ENCODE peak calls at places on chromosomes 13 and 19, in seven cellular contexts. J is kidney epithelial cell, P is EH, B is aorta, K is NCI-H2081, M is frontal cortex, X is NCI-H345. F is an unnamed sample.

GRCh38 chr13:24127116-24127631 is 33.3 kb upstream of the SPATA13 start:
- DNase-seq in J (no peak), P (peak), B (no peak), K (no peak), M (no peak), X (no peak), F (no peak)

GRCh38 chr19:42083537-42083936 is 7.6 kb downstream of the ZNF574 start:
- DNase-seq in J (no peak), P (no peak), B (no peak), K (no peak), M (no peak), X (no peak), F (no peak)

GRCh38 chr13:101572456-101572855 is 120.0 kb downstream of the ITGBL1 start:
- DNase-seq in J (no peak), P (peak), B (no peak), K (no peak), M (no peak), X (no peak), F (no peak)

GRCh38 chr19:1122972-1123363 is 19.2 kb downstream of the GPX4 start:
- DNase-seq in J (no peak), P (peak), B (peak), K (no peak), M (peak), X (peak), F (no peak)

GRCh38 chr13:90416938-90417337 is 930.5 kb upstream of the MIR17HG start:
- DNase-seq in J (no peak), P (no peak), B (no peak), K (no peak), M (no peak), X (no peak), F (no peak)

GRCh38 chr13:24053505-24054251 is 106.8 kb upstream of the SPATA13 start:
- DNase-seq in J (peak), P (peak), B (no peak), K (peak), M (peak), X (peak), F (no peak)

GRCh38 chr19:35081201-35081600 is 34.4 kb upstream of the FXYD3 start:
- DNase-seq in J (no peak), P (no peak), B (no peak), K (no peak), M (no peak), X (no peak), F (no peak)

GRCh38 chr13:49302817-49303216 is 55.1 kb downstream of the CDADC1 start:
- DNase-seq in J (no peak), P (no peak), B (no peak), K (no peak), M (no peak), X (no peak), F (no peak)

GRCh38 chr19:38663957-38664502 is 16.6 kb downstream of the ACTN4 start:
- DNase-seq in J (no peak), P (no peak), B (peak), K (no peak), M (no peak), X (no peak), F (no peak)

GRCh38 chr13:24997367-24997967 is 98.5 kb upstream of the PABPC3 start:
- DNase-seq in J (no peak), P (peak), B (no peak), K (peak), M (peak), X (peak), F (no peak)

GRCh38 chr19:2235396-2236284 is 489 bp downstream of the PLEKHJ1 start:
- DNase-seq in J (no peak), P (no peak), B (no peak), K (peak), M (no peak), X (peak), F (no peak)

GRCh38 chr13:97879646-97880297 is 73.7 kb upstream of the IPO5 start:
- DNase-seq in J (peak), P (peak), B (no peak), K (no peak), M (no peak), X (no peak), F (no peak)

GRCh38 chr13:30789360-30789862 is 54.1 kb downstream of the ALOX5AP start:
- DNase-seq in J (no peak), P (no peak), B (no peak), K (no peak), M (no peak), X (no peak), F (no peak)

GRCh38 chr19:4575267-4575793 is 15.8 kb upstream of the SEMA6B start:
- DNase-seq in J (peak), P (peak), B (peak), K (no peak), M (peak), X (no peak), F (no peak)

GRCh38 chr13:44373601-44374347 is at the start of gene SERP2:
- DNase-seq in J (no peak), P (peak), B (peak), K (peak), M (peak), X (no peak), F (no peak)

GRCh38 chr19:1811942-1812425 is at the start of gene ATP8B3:
- DNase-seq in J (no peak), P (no peak), B (peak), K (no peak), M (peak), X (no peak), F (peak)

GRCh38 chr19:44822670-44823372 is 13.9 kb downstream of the BCAM start:
- DNase-seq in J (no peak), P (no peak), B (no peak), K (no peak), M (no peak), X (no peak), F (no peak)

GRCh38 chr19:31511696-31512095 is 162.5 kb upstream of the TSHZ3 start:
- DNase-seq in J (no peak), P (no peak), B (no peak), K (no peak), M (no peak), X (no peak), F (no peak)

GRCh38 chr19:8515317-8515716 is 1.4 kb upstream of the ZNF414 start:
- DNase-seq in J (no peak), P (no peak), B (no peak), K (no peak), M (no peak), X (no peak), F (no peak)

GRCh38 chr19:55386515-55386947 is 799 bp downstream of the RPL28 start:
- DNase-seq in J (no peak), P (no peak), B (no peak), K (no peak), M (no peak), X (no peak), F (no peak)

GRCh38 chr13:111397202-111397880 is 76.9 kb downstream of the TEX29 start:
- DNase-seq in J (no peak), P (no peak), B (peak), K (no peak), M (no peak), X (no peak), F (no peak)

GRCh38 chr19:7970716-7971448 is 27.4 kb upstream of the TIMM44 start:
- DNase-seq in J (no peak), P (peak), B (no peak), K (no peak), M (peak), X (peak), F (no peak)

GRCh38 chr13:25494708-25495411 is 123.1 kb downstream of the ATP8A2 start:
- DNase-seq in J (no peak), P (no peak), B (no peak), K (peak), M (no peak), X (peak), F (no peak)

GRCh38 chr19:36685835-36686234 is 1.6 kb upstream of the ZNF567 start:
- DNase-seq in J (no peak), P (no peak), B (no peak), K (no peak), M (no peak), X (no peak), F (no peak)

GRCh38 chr13:77740931-77741586 is 43.6 kb downstream of the SLAIN1 start:
- DNase-seq in J (no peak), P (no peak), B (no peak), K (peak), M (no peak), X (no peak), F (no peak)

GRCh38 chr13:45398862-45399261 is 19.3 kb downstream of the SLC25A30 start:
- DNase-seq in J (no peak), P (no peak), B (no peak), K (peak), M (no peak), X (no peak), F (no peak)

GRCh38 chr13:99982021-99982740 is 597 bp downstream of the ZIC2 start:
- DNase-seq in J (no peak), P (peak), B (no peak), K (peak), M (no peak), X (no peak), F (no peak)

GRCh38 chr13:25406377-25406776 is 34.6 kb downstream of the ATP8A2 start:
- DNase-seq in J (no peak), P (no peak), B (no peak), K (peak), M (no peak), X (no peak), F (no peak)

GRCh38 chr19:6750062-6750461 is 10.6 kb downstream of the TRIP10 start:
- DNase-seq in J (no peak), P (no peak), B (no peak), K (no peak), M (no peak), X (no peak), F (no peak)

GRCh38 chr13:32941368-32941767 is 74.9 kb upstream of the KL start:
- DNase-seq in J (no peak), P (no peak), B (no peak), K (no peak), M (no peak), X (no peak), F (no peak)

GRCh38 chr19:31270897-31271568 is 78.2 kb downstream of the TSHZ3 start:
- DNase-seq in J (no peak), P (no peak), B (no peak), K (no peak), M (no peak), X (no peak), F (no peak)

GRCh38 chr13:109479991-109480696 is 306.2 kb downstream of the IRS2 start:
- DNase-seq in J (no peak), P (peak), B (no peak), K (no peak), M (no peak), X (no peak), F (no peak)

GRCh38 chr19:17061691-17062090 is 13.6 kb downstream of the HAUS8 start:
- DNase-seq in J (no peak), P (no peak), B (no peak), K (no peak), M (no peak), X (no peak), F (no peak)

GRCh38 chr13:59687028-59687427 is 476.7 kb downstream of the DIAPH3 start:
- DNase-seq in J (no peak), P (peak), B (no peak), K (no peak), M (no peak), X (peak), F (no peak)

GRCh38 chr19:19269952-19270694 is 3.0 kb downstream of the TM6SF2 start:
- DNase-seq in J (no peak), P (no peak), B (no peak), K (no peak), M (peak), X (no peak), F (no peak)

GRCh38 chr19:13225085-13225484 is 74.9 kb downstream of the IER2 start:
- DNase-seq in J (no peak), P (no peak), B (no peak), K (no peak), M (no peak), X (no peak), F (no peak)

GRCh38 chr13:47114030-47114429 is 217.2 kb upstream of the HTR2A start:
- DNase-seq in J (peak), P (peak), B (no peak), K (no peak), M (no peak), X (no peak), F (no peak)